ENCODE peak calls at places on chromosomes 1 and 21, in seven cellular contexts. M, Y, Z, O, G, S and J are unnamed samples.

GRCh38 chr1:170734412-170735175 is 70.7 kb downstream of the PRRX1 start:
- DNase-seq in M (no peak), Y (no peak), Z (no peak), O (peak; percentile 53), G (no peak), S (peak; percentile 47), J (no peak)

GRCh38 chr1:53662951-53663350 is 76.0 kb downstream of the GLIS1 start:
- DNase-seq in M (no peak), Y (no peak), Z (no peak), O (no peak), G (no peak), S (no peak), J (no peak)

GRCh38 chr21:45330851-45331261 is 43.2 kb upstream of the POFUT2 start:
- DNase-seq in M (no peak), Y (no peak), Z (no peak), O (no peak), G (no peak), S (no peak), J (no peak)

GRCh38 chr21:37787456-37787855 is 128.8 kb downstream of the KCNJ6 start:
- DNase-seq in M (peak; percentile 82), Y (no peak), Z (peak; percentile 85), O (peak; percentile 87), G (no peak), S (peak; percentile 76), J (no peak)

GRCh38 chr1:21372383-21372782 is 67.6 kb upstream of the NBPF3 start:
- DNase-seq in M (no peak), Y (no peak), Z (no peak), O (no peak), G (no peak), S (no peak), J (no peak)

GRCh38 chr1:59732219-59732955 is 82.4 kb upstream of the HOOK1 start:
- DNase-seq in M (no peak), Y (no peak), Z (no peak), O (no peak), G (no peak), S (no peak), J (no peak)

GRCh38 chr1:119631433-119632102 is 16.5 kb downstream of the ZNF697 start:
- DNase-seq in M (peak; percentile 96), Y (peak; percentile 29), Z (no peak), O (peak; percentile 72), G (no peak), S (peak; percentile 66), J (peak; percentile 66)

GRCh38 chr1:228259368-228259894 is 51.6 kb downstream of the OBSCN start:
- DNase-seq in M (no peak), Y (no peak), Z (no peak), O (no peak), G (no peak), S (no peak), J (no peak)

GRCh38 chr1:61742620-61743431 is 546 bp downstream of the PATJ start:
- DNase-seq in M (peak; percentile 59), Y (peak; percentile 73), Z (no peak), O (peak; percentile 26), G (no peak), S (peak; percentile 56), J (peak; percentile 63)

GRCh38 chr1:206559661-206559995 is 52.3 kb downstream of the RASSF5 start:
- DNase-seq in M (no peak), Y (no peak), Z (no peak), O (no peak), G (no peak), S (no peak), J (no peak)

GRCh38 chr1:101081496-101082282 is 56.1 kb upstream of the DPH5 start:
- DNase-seq in M (no peak), Y (no peak), Z (no peak), O (no peak), G (peak; percentile 6), S (no peak), J (no peak)

GRCh38 chr1:174301295-174302077 is 142.2 kb downstream of the RABGAP1L start:
- DNase-seq in M (no peak), Y (no peak), Z (no peak), O (no peak), G (no peak), S (no peak), J (no peak)

GRCh38 chr1:174296309-174296708 is 137.0 kb downstream of the RABGAP1L start:
- DNase-seq in M (no peak), Y (no peak), Z (no peak), O (no peak), G (no peak), S (no peak), J (no peak)

GRCh38 chr1:174297351-174297750 is 138.0 kb downstream of the RABGAP1L start:
- DNase-seq in M (no peak), Y (no peak), Z (no peak), O (no peak), G (no peak), S (no peak), J (no peak)
- TF ChIP-seq CTCF in M (no peak), Y (no peak), Z (no peak), O (no peak), G (no peak), S (no peak), J (no peak)

DNA sequence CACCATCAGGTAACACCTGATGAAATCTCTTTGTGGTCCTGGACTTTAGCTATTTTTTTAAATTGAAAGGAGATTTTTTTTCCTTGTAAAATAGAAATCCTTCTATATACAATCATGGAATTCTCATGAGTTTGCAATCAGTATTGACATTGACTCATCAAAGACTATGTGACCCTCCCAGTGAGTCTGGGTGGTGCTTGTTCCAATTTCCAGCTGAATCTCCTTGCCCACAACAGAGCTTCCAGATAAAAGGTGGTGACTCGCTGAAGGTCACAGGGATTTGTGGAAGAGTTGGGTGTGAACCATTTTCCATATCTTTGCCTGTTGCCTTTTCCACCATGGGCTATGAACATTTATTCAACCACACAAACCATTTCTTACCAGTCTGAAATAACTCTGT is 486.6 kb downstream of the AJAP1 start:
- DNase-seq in M (no peak), Y (no peak), Z (no peak), O (no peak), G (no peak), S (no peak), J (no peak)
- TF ChIP-seq CTCF in M (no peak), Y (no peak), Z (no peak), O (no peak), G (no peak), S (no peak), J (no peak)

DNA sequence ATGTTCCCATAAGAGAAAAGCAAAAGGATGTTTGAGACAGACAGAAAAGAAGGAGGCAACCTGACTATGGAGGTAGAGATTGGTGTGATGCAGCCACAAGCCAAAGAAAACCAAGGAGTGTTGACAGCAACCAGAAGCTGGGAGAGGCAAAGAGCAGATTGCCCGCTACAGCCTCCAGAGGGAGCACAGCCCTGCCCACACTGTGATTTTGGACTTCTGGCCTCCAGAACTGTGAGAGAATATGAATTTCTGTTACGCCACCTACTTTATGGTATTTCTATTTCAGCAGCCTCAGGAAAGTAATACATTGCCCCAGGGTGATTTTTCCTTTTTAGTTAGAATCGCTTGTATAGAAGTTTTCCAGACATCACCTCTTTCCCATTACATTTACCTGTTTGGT is 28.4 kb downstream of the SLAMF6 start:
- DNase-seq in M (peak; percentile 3), Y (no peak), Z (no peak), O (no peak), G (no peak), S (peak; percentile 5), J (no peak)
- TF ChIP-seq CTCF in M (no peak), Y (no peak), Z (peak; percentile 21), O (peak; percentile 23), G (peak; percentile 11), S (peak; percentile 25), J (no peak)

GRCh38 chr1:85849660-85850059 is 141.4 kb upstream of the ZNHIT6 start:
- DNase-seq in M (no peak), Y (no peak), Z (no peak), O (peak; percentile 12), G (no peak), S (no peak), J (no peak)

GRCh38 chr1:85846706-85847105 is 138.5 kb upstream of the ZNHIT6 start:
- DNase-seq in M (no peak), Y (no peak), Z (no peak), O (no peak), G (no peak), S (no peak), J (no peak)

GRCh38 chr1:85847356-85847755 is 139.1 kb upstream of the ZNHIT6 start:
- DNase-seq in M (no peak), Y (no peak), Z (no peak), O (no peak), G (no peak), S (no peak), J (no peak)

DNA sequence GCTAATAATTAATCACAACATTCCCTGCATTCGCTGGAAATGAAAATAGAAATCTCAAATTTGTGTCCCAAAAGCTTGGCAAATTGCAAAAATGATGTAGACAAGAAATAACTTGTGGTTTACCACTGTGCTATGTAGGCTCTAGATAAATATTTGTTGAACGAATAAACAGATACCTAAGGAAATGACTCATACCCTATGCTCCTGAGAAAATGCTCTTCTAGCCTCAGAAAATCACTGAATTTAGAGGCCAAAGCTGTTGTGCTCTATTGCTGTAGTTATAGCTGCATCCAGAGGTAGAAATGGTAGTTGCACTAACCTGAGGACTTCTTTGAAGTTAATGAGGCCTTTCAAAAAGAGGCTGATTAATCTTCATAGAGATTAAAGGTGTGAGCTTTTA is 142.0 kb upstream of the ZNHIT6 start:
- DNase-seq in M (peak; percentile 87), Y (no peak), Z (peak; percentile 77), O (peak; percentile 93), G (no peak), S (peak; percentile 92), J (no peak)
- TF ChIP-seq CTCF in M (peak; percentile 53), Y (no peak), Z (peak; percentile 1), O (peak; percentile 57), G (no peak), S (peak; percentile 52), J (no peak)

GRCh38 chr1:115764541-115764940 is 4.0 kb downstream of the CASQ2 start:
- DNase-seq in M (peak; percentile 30), Y (no peak), Z (no peak), O (peak; percentile 13), G (no peak), S (peak; percentile 15), J (no peak)
- TF ChIP-seq CTCF in M (peak; percentile 31), Y (peak; percentile 29), Z (peak; percentile 19), O (peak; percentile 35), G (no peak), S (peak; percentile 74), J (peak; percentile 34)

GRCh38 chr1:22794691-22795090 is 84.1 kb downstream of the EPHB2 start:
- DNase-seq in M (peak; percentile 24), Y (no peak), Z (no peak), O (no peak), G (no peak), S (no peak), J (no peak)

GRCh38 chr1:22799971-22800370 is 89.3 kb downstream of the EPHB2 start:
- DNase-seq in M (no peak), Y (no peak), Z (no peak), O (no peak), G (no peak), S (no peak), J (no peak)

GRCh38 chr1:22801347-22801746 is 90.7 kb downstream of the EPHB2 start:
- DNase-seq in M (no peak), Y (no peak), Z (no peak), O (no peak), G (no peak), S (no peak), J (no peak)

GRCh38 chr1:22796642-22797041 is 86.0 kb downstream of the EPHB2 start:
- DNase-seq in M (no peak), Y (no peak), Z (no peak), O (no peak), G (no peak), S (no peak), J (no peak)

GRCh38 chr1:22798083-22798482 is 87.4 kb downstream of the EPHB2 start:
- DNase-seq in M (no peak), Y (no peak), Z (no peak), O (no peak), G (no peak), S (no peak), J (no peak)
- TF ChIP-seq CTCF in M (no peak), Y (no peak), Z (no peak), O (no peak), G (no peak), S (no peak), J (no peak)